ENCODE peak calls at places on chromosome 5, in four cellular contexts. L is HCT116, N is upper lobe of right lung, U is PC-3. F is an unnamed sample.

GRCh38 chr5:56350030-56350594 is 117.0 kb upstream of the ANKRD55 start:
- DNase-seq in L (peak; percentile 16), N (no peak), U (no peak), F (peak; percentile 20)

GRCh38 chr5:145872486-145872885 is 328 bp downstream of the GRXCR2 start:
- DNase-seq in L (no peak), N (no peak), U (no peak), F (no peak)

GRCh38 chr5:42988568-42988967 is 51.6 kb downstream of the ANXA2R start:
- DNase-seq in L (no peak), N (no peak), U (no peak), F (no peak)

GRCh38 chr5:5182508-5183191 is 42.5 kb downstream of the ADAMTS16 start:
- DNase-seq in L (no peak), N (no peak), U (no peak), F (no peak)

GRCh38 chr5:82364497-82364896 is 86.3 kb upstream of the RPS23 start:
- DNase-seq in L (no peak), N (no peak), U (peak; percentile 66), F (peak; percentile 92)

GRCh38 chr5:131792900-131793299 is 3.9 kb downstream of the FNIP1 start:
- DNase-seq in L (no peak), N (no peak), U (no peak), F (no peak)

GRCh38 chr5:81850932-81851331 is 100.0 kb upstream of the SSBP2 start:
- DNase-seq in L (no peak), N (no peak), U (no peak), F (peak; percentile 17)

GRCh38 chr5:109849478-109850088 is 159.9 kb downstream of the MAN2A1 start:
- DNase-seq in L (no peak), N (no peak), U (no peak), F (no peak)

GRCh38 chr5:54803381-54804025 is 181.9 kb downstream of the ESM1 start:
- DNase-seq in L (no peak), N (no peak), U (no peak), F (no peak)

GRCh38 chr5:71576241-71576640 is 10.9 kb upstream of the MCCC2 start:
- DNase-seq in L (no peak), N (no peak), U (no peak), F (no peak)

GRCh38 chr5:17184596-17184995 is 32.8 kb upstream of the BASP1 start:
- DNase-seq in L (no peak), N (no peak), U (no peak), F (no peak)

GRCh38 chr5:107300928-107301327 is 369.8 kb downstream of the EFNA5 start:
- DNase-seq in L (no peak), N (no peak), U (peak; percentile 24), F (peak; percentile 24)

GRCh38 chr5:39775458-39776365 is 350.9 kb upstream of the DAB2 start:
- DNase-seq in L (no peak), N (no peak), U (peak; percentile 84), F (peak; percentile 94)

GRCh38 chr5:167578977-167579700 is 712.3 kb upstream of the WWC1 start:
- DNase-seq in L (no peak), N (no peak), U (no peak), F (no peak)

GRCh38 chr5:553874-554273 is 29.6 kb upstream of the SLC9A3 start:
- DNase-seq in L (peak; percentile 28), N (no peak), U (peak; percentile 57), F (peak; percentile 9)

GRCh38 chr5:107468286-107468685 is 202.5 kb downstream of the EFNA5 start:
- DNase-seq in L (no peak), N (no peak), U (no peak), F (no peak)

GRCh38 chr5:134533115-134533815 is 7.8 kb downstream of the JADE2 start:
- DNase-seq in L (no peak), N (peak; percentile 79), U (no peak), F (peak; percentile 29)
- H3K4me3 ChIP-seq in L (no peak overlapping the region), N (no peak overlapping the region), U (no peak overlapping the region), F (no peak overlapping the region)

GRCh38 chr5:125521289-125521688 is 774.9 kb upstream of the ZNF608 start:
- DNase-seq in L (no peak), N (no peak), U (no peak), F (no peak)
- H3K4me3 ChIP-seq in L (no peak overlapping the region), N (no peak overlapping the region), U (no peak overlapping the region), F (no peak overlapping the region)

DNA sequence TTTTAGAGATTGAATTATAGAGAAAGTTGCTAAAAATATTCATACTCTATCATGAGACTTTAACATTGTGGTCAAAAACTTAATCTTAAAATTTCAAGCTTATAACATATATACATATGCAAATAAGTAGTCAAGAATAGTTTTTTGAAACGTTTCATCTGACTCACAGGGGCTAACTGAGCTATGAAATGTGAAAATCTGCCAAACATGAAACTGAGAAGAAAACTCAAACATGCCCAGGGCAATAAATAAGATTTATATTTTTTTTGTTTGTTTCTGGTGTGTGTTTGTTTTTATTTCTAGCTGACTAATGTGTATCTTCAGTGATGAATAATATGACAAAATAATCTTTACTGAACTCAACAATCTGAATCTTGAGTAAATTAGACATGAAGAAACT is 99.8 kb downstream of the FAM174A start:
- DNase-seq in L (no peak), N (no peak), U (peak; percentile 85), F (no peak)
- H3K4me3 ChIP-seq in L (no peak overlapping the region), N (no peak overlapping the region), U (no peak overlapping the region), F (no peak overlapping the region)

GRCh38 chr5:115424446-115424845 is 120.1 kb downstream of the FEM1C start:
- DNase-seq in L (no peak), N (no peak), U (no peak), F (no peak)
- H3K4me3 ChIP-seq in L (no peak overlapping the region), N (no peak overlapping the region), U (no peak overlapping the region), F (no peak overlapping the region)

GRCh38 chr5:97231025-97231636 is 48.1 kb upstream of the RIOK2 start:
- DNase-seq in L (peak; percentile 54), N (no peak), U (peak; percentile 79), F (peak; percentile 91)

GRCh38 chr5:97225222-97225621 is 42.2 kb upstream of the RIOK2 start:
- DNase-seq in L (no peak), N (no peak), U (no peak), F (no peak)

GRCh38 chr5:97229688-97230285 is 46.7 kb upstream of the RIOK2 start:
- DNase-seq in L (no peak), N (no peak), U (no peak), F (peak; percentile 14)

GRCh38 chr5:97224112-97224750 is 41.2 kb upstream of the RIOK2 start:
- DNase-seq in L (no peak), N (no peak), U (peak; percentile 63), F (peak; percentile 49)

DNA sequence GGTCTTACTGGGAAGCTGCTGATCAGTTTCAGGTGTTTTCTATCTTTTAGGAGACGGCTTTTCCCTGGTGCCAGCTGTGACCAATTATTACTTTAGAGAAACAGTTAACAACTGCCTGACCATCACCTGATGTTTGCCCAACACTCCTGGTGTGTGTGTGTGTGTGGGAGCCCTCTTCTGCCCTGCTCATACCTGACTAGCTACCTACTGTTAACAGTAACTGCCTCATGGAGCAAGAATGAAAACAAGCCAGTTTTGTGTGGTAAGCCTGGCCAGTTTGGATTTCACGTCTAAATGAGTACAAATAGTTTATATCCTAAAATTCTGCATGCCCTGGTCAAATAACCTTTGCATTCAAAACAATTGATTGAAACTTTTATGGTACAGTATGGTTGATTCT is 46.1 kb upstream of the RIOK2 start:
- DNase-seq in L (no peak), N (peak; percentile 70), U (peak; percentile 44), F (peak; percentile 26)
- H3K4me3 ChIP-seq in L (no peak overlapping the region), N (no peak overlapping the region), U (no peak overlapping the region), F (no peak overlapping the region)

GRCh38 chr5:78995521-78995920 is 10.4 kb upstream of the ARSB start:
- DNase-seq in L (no peak), N (no peak), U (no peak), F (no peak)
- H3K4me3 ChIP-seq in L (no peak overlapping the region), N (no peak overlapping the region), U (no peak overlapping the region), F (no peak overlapping the region)